ENCODE peak calls at places on chromosomes 16 and 17, in eight cellular contexts. One of them, this sample, is unnamed. For H3K4me1, the result is how much of the 10 kb centered on the place peaks cover.

GRCh38 chr17:40218006-40218739 is 931 bp upstream of the WIPF2 start:
- DNase-seq in heart right ventricle: no peak
- DNase-seq in BE2C: no peak
- DNase-seq in small intestine: no peak
- DNase-seq in adrenal gland: no peak
- DNase-seq in CD8-positive, alpha-beta T cell: peak
- DNase-seq in fibroblast of lung: no peak
- DNase-seq in tibial nerve: no peak
- DNase-seq in this sample: peak

GRCh38 chr17:82835766-82836512 is 3.9 kb downstream of the ZNF750 start:
- DNase-seq in BE2C: no peak
- DNase-seq in fibroblast of lung: no peak
- DNase-seq in small intestine: no peak
- DNase-seq in CD8-positive, alpha-beta T cell: no peak
- DNase-seq in heart right ventricle: no peak
- DNase-seq in tibial nerve: no peak
- DNase-seq in adrenal gland: no peak
- DNase-seq in this sample: no peak

GRCh38 chr16:3013491-3013951 is 798 bp downstream of the CLDN9 start:
- DNase-seq in BE2C: no peak
- DNase-seq in fibroblast of lung: no peak
- DNase-seq in CD8-positive, alpha-beta T cell: no peak
- DNase-seq in small intestine: no peak
- DNase-seq in heart right ventricle: no peak
- DNase-seq in tibial nerve: no peak
- DNase-seq in adrenal gland: no peak
- DNase-seq in this sample: no peak

GRCh38 chr17:28613916-28614315 is at the start of gene RSKR:
- DNase-seq in adrenal gland: no peak
- DNase-seq in CD8-positive, alpha-beta T cell: no peak
- DNase-seq in heart right ventricle: no peak
- DNase-seq in fibroblast of lung: no peak
- DNase-seq in small intestine: no peak
- DNase-seq in BE2C: no peak
- DNase-seq in tibial nerve: no peak
- DNase-seq in this sample: no peak

GRCh38 chr16:51989637-51990230 is 557.2 kb downstream of the TOX3 start:
- DNase-seq in small intestine: no peak
- DNase-seq in tibial nerve: no peak
- DNase-seq in CD8-positive, alpha-beta T cell: no peak
- DNase-seq in BE2C: no peak
- DNase-seq in heart right ventricle: no peak
- DNase-seq in fibroblast of lung: no peak
- DNase-seq in adrenal gland: no peak
- DNase-seq in this sample: no peak

GRCh38 chr16:5059386-5060072 is 6.2 kb downstream of the C16orf89 start:
- DNase-seq in heart right ventricle: no peak
- DNase-seq in CD8-positive, alpha-beta T cell: no peak
- DNase-seq in adrenal gland: no peak
- DNase-seq in fibroblast of lung: no peak
- DNase-seq in tibial nerve: no peak
- DNase-seq in small intestine: no peak
- DNase-seq in BE2C: no peak
- DNase-seq in this sample: no peak

GRCh38 chr16:68000024-68000423 is 740 bp upstream of the DPEP2 start:
- DNase-seq in heart right ventricle: no peak
- DNase-seq in small intestine: no peak
- DNase-seq in adrenal gland: no peak
- DNase-seq in tibial nerve: no peak
- DNase-seq in BE2C: no peak
- DNase-seq in fibroblast of lung: no peak
- DNase-seq in CD8-positive, alpha-beta T cell: no peak
- DNase-seq in this sample: no peak

GRCh38 chr17:3557768-3558583 is at the start of gene TRPV3:
- DNase-seq in tibial nerve: no peak
- DNase-seq in adrenal gland: peak
- DNase-seq in small intestine: peak
- DNase-seq in heart right ventricle: no peak
- DNase-seq in BE2C: peak
- DNase-seq in CD8-positive, alpha-beta T cell: peak
- DNase-seq in fibroblast of lung: no peak
- DNase-seq in this sample: no peak

GRCh38 chr17:74755533-74755932 is 7.1 kb downstream of the NHERF1 start:
- DNase-seq in heart right ventricle: no peak
- DNase-seq in adrenal gland: no peak
- DNase-seq in CD8-positive, alpha-beta T cell: no peak
- DNase-seq in fibroblast of lung: no peak
- DNase-seq in small intestine: no peak
- DNase-seq in tibial nerve: no peak
- DNase-seq in BE2C: no peak
- DNase-seq in this sample: no peak
- H3K4me3 ChIP-seq in heart right ventricle: no peak
- H3K4me3 ChIP-seq in adrenal gland: no peak
- H3K4me3 ChIP-seq in CD8-positive, alpha-beta T cell: no peak
- H3K4me3 ChIP-seq in fibroblast of lung: no peak
- H3K4me3 ChIP-seq in small intestine: no peak
- H3K4me3 ChIP-seq in tibial nerve: no peak
- H3K4me3 ChIP-seq in BE2C: no peak
- H3K4me3 ChIP-seq in this sample: no peak

DNA sequence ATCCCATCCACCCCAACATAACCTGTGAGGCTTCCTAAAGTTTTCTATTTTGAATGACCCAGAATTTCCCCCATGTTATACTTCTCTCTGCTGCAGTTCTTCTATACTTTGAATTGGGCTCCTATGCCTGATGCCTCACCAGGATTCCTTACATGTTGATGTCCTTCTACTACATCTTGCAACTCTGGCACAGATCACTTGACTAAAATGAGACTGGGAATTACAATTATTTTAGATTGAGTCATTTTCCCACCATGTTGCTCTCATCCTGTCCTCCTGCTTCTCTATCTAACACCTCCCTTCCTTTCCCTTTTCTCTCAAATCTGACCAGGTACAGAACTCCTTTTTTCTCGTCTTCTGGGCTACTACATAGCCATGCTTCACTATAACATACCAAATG is 314.0 kb upstream of the KCNJ16 start:
- DNase-seq in small intestine: no peak
- DNase-seq in tibial nerve: no peak
- DNase-seq in heart right ventricle: no peak
- DNase-seq in fibroblast of lung: no peak
- DNase-seq in adrenal gland: no peak
- DNase-seq in BE2C: no peak
- DNase-seq in CD8-positive, alpha-beta T cell: no peak
- DNase-seq in this sample: no peak
- H3K4me1 ChIP-seq in small intestine: under half
- H3K4me1 ChIP-seq in tibial nerve: under half
- H3K4me1 ChIP-seq in heart right ventricle: under half
- H3K4me1 ChIP-seq in fibroblast of lung: under half
- H3K4me1 ChIP-seq in adrenal gland: under half
- H3K4me1 ChIP-seq in BE2C: under half
- H3K4me1 ChIP-seq in CD8-positive, alpha-beta T cell: under half
- H3K4me1 ChIP-seq in this sample: half or more

DNA sequence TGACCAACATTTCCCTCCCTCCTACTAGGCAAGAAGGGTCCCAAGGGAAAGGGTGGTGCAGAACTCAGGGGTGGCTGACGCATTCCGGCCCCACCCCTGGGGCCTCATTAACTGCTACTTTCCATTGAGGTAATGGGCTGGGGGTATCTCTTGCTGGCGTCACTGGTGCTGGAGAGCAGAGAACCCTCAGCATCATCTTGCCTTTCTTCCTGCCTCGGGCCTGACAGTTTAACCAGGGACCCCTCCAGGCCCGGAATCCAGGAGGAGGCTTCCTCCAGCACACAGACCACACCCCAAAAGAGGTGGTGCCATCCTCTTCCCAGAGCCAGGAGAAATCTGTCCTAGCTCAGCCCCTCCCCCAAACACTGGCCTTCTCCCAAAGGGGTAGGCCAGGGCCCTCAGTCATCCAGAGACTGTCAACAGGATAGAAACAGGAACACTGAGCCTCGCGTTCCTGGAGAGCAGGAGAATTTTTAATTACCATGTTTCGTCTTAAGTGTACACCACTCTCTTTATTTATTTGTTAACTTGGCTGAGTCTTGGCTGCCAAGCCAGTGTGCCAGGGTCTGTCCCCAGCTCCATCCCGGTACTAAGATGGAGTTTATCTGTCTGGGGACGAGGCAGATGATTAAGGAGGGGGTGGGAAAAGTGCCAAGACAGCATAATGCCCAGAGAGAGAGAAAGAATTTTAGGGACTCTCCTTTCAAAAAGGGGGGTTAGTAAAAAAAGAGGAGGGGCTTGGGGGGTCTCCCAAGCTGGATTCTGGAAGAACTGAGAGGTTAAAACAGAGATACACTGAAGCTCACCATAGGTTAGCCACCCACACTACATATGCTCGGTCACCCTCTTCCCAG is 5.1 kb downstream of the ETV4 start:
- DNase-seq in fibroblast of lung: peak
- DNase-seq in CD8-positive, alpha-beta T cell: no peak
- DNase-seq in BE2C: peak
- DNase-seq in small intestine: no peak
- DNase-seq in adrenal gland: no peak
- DNase-seq in heart right ventricle: no peak
- DNase-seq in tibial nerve: no peak
- DNase-seq in this sample: no peak
- H3K4me3 ChIP-seq in fibroblast of lung: no peak
- H3K4me3 ChIP-seq in CD8-positive, alpha-beta T cell: no peak
- H3K4me3 ChIP-seq in BE2C: no peak
- H3K4me3 ChIP-seq in small intestine: no peak
- H3K4me3 ChIP-seq in adrenal gland: no peak
- H3K4me3 ChIP-seq in heart right ventricle: no peak
- H3K4me3 ChIP-seq in tibial nerve: no peak
- H3K4me3 ChIP-seq in this sample: no peak

GRCh38 chr17:1512351-1512750 is 4.1 kb downstream of the INPP5K start:
- DNase-seq in CD8-positive, alpha-beta T cell: no peak
- DNase-seq in tibial nerve: no peak
- DNase-seq in small intestine: no peak
- DNase-seq in adrenal gland: no peak
- DNase-seq in heart right ventricle: no peak
- DNase-seq in BE2C: no peak
- DNase-seq in fibroblast of lung: no peak
- DNase-seq in this sample: no peak

GRCh38 chr17:1511756-1512321 is 4.6 kb downstream of the INPP5K start:
- DNase-seq in fibroblast of lung: peak
- DNase-seq in tibial nerve: no peak
- DNase-seq in BE2C: no peak
- DNase-seq in adrenal gland: no peak
- DNase-seq in small intestine: peak
- DNase-seq in CD8-positive, alpha-beta T cell: no peak
- DNase-seq in heart right ventricle: peak
- DNase-seq in this sample: no peak

GRCh38 chr17:1509255-1509943 is 7.0 kb downstream of the INPP5K start:
- DNase-seq in heart right ventricle: no peak
- DNase-seq in CD8-positive, alpha-beta T cell: no peak
- DNase-seq in adrenal gland: no peak
- DNase-seq in fibroblast of lung: no peak
- DNase-seq in small intestine: peak
- DNase-seq in tibial nerve: no peak
- DNase-seq in BE2C: no peak
- DNase-seq in this sample: no peak

GRCh38 chr17:1515640-1516402 is 591 bp downstream of the INPP5K start:
- DNase-seq in BE2C: peak
- DNase-seq in adrenal gland: peak
- DNase-seq in tibial nerve: peak
- DNase-seq in CD8-positive, alpha-beta T cell: peak
- DNase-seq in heart right ventricle: peak
- DNase-seq in fibroblast of lung: peak
- DNase-seq in small intestine: peak
- DNase-seq in this sample: peak

GRCh38 chr17:1511290-1511689 is 5.1 kb downstream of the INPP5K start:
- DNase-seq in tibial nerve: no peak
- DNase-seq in BE2C: no peak
- DNase-seq in CD8-positive, alpha-beta T cell: no peak
- DNase-seq in small intestine: no peak
- DNase-seq in fibroblast of lung: no peak
- DNase-seq in adrenal gland: no peak
- DNase-seq in heart right ventricle: peak
- DNase-seq in this sample: no peak
- H3K4me1 ChIP-seq in tibial nerve: half or more
- H3K4me1 ChIP-seq in BE2C: under half
- H3K4me1 ChIP-seq in CD8-positive, alpha-beta T cell: under half
- H3K4me1 ChIP-seq in small intestine: under half
- H3K4me1 ChIP-seq in fibroblast of lung: under half
- H3K4me1 ChIP-seq in adrenal gland: under half
- H3K4me1 ChIP-seq in heart right ventricle: half or more
- H3K4me1 ChIP-seq in this sample: under half

GRCh38 chr17:75130059-75130631 is 1.4 kb downstream of the NT5C start:
- DNase-seq in BE2C: peak
- DNase-seq in heart right ventricle: no peak
- DNase-seq in tibial nerve: no peak
- DNase-seq in adrenal gland: no peak
- DNase-seq in CD8-positive, alpha-beta T cell: no peak
- DNase-seq in small intestine: no peak
- DNase-seq in fibroblast of lung: no peak
- DNase-seq in this sample: no peak
- H3K4me3 ChIP-seq in BE2C: peak
- H3K4me3 ChIP-seq in heart right ventricle: peak
- H3K4me3 ChIP-seq in tibial nerve: peak
- H3K4me3 ChIP-seq in adrenal gland: no peak
- H3K4me3 ChIP-seq in CD8-positive, alpha-beta T cell: no peak
- H3K4me3 ChIP-seq in small intestine: no peak
- H3K4me3 ChIP-seq in fibroblast of lung: peak
- H3K4me3 ChIP-seq in this sample: peak

GRCh38 chr16:57528499-57529323 is 7.7 kb downstream of the CCDC102A start:
- DNase-seq in tibial nerve: no peak
- DNase-seq in CD8-positive, alpha-beta T cell: no peak
- DNase-seq in BE2C: peak
- DNase-seq in small intestine: peak
- DNase-seq in heart right ventricle: no peak
- DNase-seq in adrenal gland: no peak
- DNase-seq in fibroblast of lung: no peak
- DNase-seq in this sample: no peak
- H3K4me1 ChIP-seq in tibial nerve: under half
- H3K4me1 ChIP-seq in CD8-positive, alpha-beta T cell: under half
- H3K4me1 ChIP-seq in BE2C: under half
- H3K4me1 ChIP-seq in small intestine: under half
- H3K4me1 ChIP-seq in heart right ventricle: half or more
- H3K4me1 ChIP-seq in adrenal gland: under half
- H3K4me1 ChIP-seq in fibroblast of lung: under half
- H3K4me1 ChIP-seq in this sample: under half

GRCh38 chr16:35208001-35208935 is 1748.9 kb downstream of the TP53TG3F start:
- DNase-seq in fibroblast of lung: no peak
- DNase-seq in BE2C: no peak
- DNase-seq in tibial nerve: no peak
- DNase-seq in CD8-positive, alpha-beta T cell: no peak
- DNase-seq in heart right ventricle: no peak
- DNase-seq in adrenal gland: no peak
- DNase-seq in small intestine: no peak
- DNase-seq in this sample: no peak
- H3K4me3 ChIP-seq in fibroblast of lung: no peak
- H3K4me3 ChIP-seq in BE2C: peak
- H3K4me3 ChIP-seq in tibial nerve: no peak
- H3K4me3 ChIP-seq in CD8-positive, alpha-beta T cell: no peak
- H3K4me3 ChIP-seq in heart right ventricle: no peak
- H3K4me3 ChIP-seq in adrenal gland: no peak
- H3K4me3 ChIP-seq in small intestine: no peak
- H3K4me3 ChIP-seq in this sample: no peak

This sample was measured in SJSA1.